ENCODE peak calls at places on chromosomes 12 and 14, in ten cellular contexts. One of them, this sample, is unnamed.

GRCh38 chr12:82857911-82858533 is 171.3 kb downstream of the TMTC2 start:
- DNase-seq in psoas muscle: no peak
- DNase-seq in fibroblast of lung: no peak
- DNase-seq in PC-9: no peak
- DNase-seq in choroid plexus epithelial cell: peak; percentile 6
- DNase-seq in cardiac fibroblast: no peak
- DNase-seq in kidney: no peak
- DNase-seq in astrocyte of the spinal cord: no peak
- DNase-seq in neural crest cell: no peak
- DNase-seq in HFF-Myc: no peak
- DNase-seq in this sample: no peak

GRCh38 chr14:92660571-92660970 is 87.9 kb downstream of the LGMN start:
- DNase-seq in PC-9: no peak
- DNase-seq in astrocyte of the spinal cord: no peak
- DNase-seq in neural crest cell: no peak
- DNase-seq in choroid plexus epithelial cell: no peak
- DNase-seq in HFF-Myc: no peak
- DNase-seq in cardiac fibroblast: no peak
- DNase-seq in psoas muscle: no peak
- DNase-seq in fibroblast of lung: no peak
- DNase-seq in kidney: peak; percentile 7
- DNase-seq in this sample: no peak

GRCh38 chr12:6608592-6609311 is 1.6 kb upstream of the CHD4 start:
- DNase-seq in choroid plexus epithelial cell: no peak
- DNase-seq in HFF-Myc: no peak
- DNase-seq in fibroblast of lung: peak; percentile 36
- DNase-seq in psoas muscle: peak; percentile 41
- DNase-seq in PC-9: no peak
- DNase-seq in neural crest cell: no peak
- DNase-seq in cardiac fibroblast: peak; percentile 49
- DNase-seq in astrocyte of the spinal cord: peak; percentile 6
- DNase-seq in kidney: peak; percentile 82
- DNase-seq in this sample: no peak

GRCh38 chr12:113050808-113051207 is 5.7 kb upstream of the DTX1 start:
- DNase-seq in fibroblast of lung: no peak
- DNase-seq in astrocyte of the spinal cord: no peak
- DNase-seq in cardiac fibroblast: no peak
- DNase-seq in psoas muscle: no peak
- DNase-seq in kidney: no peak
- DNase-seq in HFF-Myc: no peak
- DNase-seq in choroid plexus epithelial cell: no peak
- DNase-seq in neural crest cell: no peak
- DNase-seq in PC-9: no peak
- DNase-seq in this sample: no peak

GRCh38 chr12:133058203-133059125 is 21.2 kb downstream of the ZNF84 start:
- DNase-seq in astrocyte of the spinal cord: no peak
- DNase-seq in neural crest cell: no peak
- DNase-seq in cardiac fibroblast: peak; percentile 3
- DNase-seq in kidney: no peak
- DNase-seq in choroid plexus epithelial cell: peak; percentile 12
- DNase-seq in PC-9: no peak
- DNase-seq in psoas muscle: no peak
- DNase-seq in fibroblast of lung: peak; percentile 15
- DNase-seq in HFF-Myc: no peak
- DNase-seq in this sample: no peak

GRCh38 chr12:95286713-95287112 is 69.1 kb downstream of the VEZT start:
- DNase-seq in astrocyte of the spinal cord: no peak
- DNase-seq in HFF-Myc: no peak
- DNase-seq in kidney: no peak
- DNase-seq in choroid plexus epithelial cell: no peak
- DNase-seq in PC-9: no peak
- DNase-seq in neural crest cell: no peak
- DNase-seq in cardiac fibroblast: no peak
- DNase-seq in psoas muscle: no peak
- DNase-seq in fibroblast of lung: no peak
- DNase-seq in this sample: no peak

GRCh38 chr14:75343914-75344313 is 65.3 kb downstream of the FOS start:
- DNase-seq in neural crest cell: no peak
- DNase-seq in HFF-Myc: no peak
- DNase-seq in cardiac fibroblast: peak; percentile 60
- DNase-seq in kidney: no peak
- DNase-seq in PC-9: no peak
- DNase-seq in psoas muscle: peak; percentile 17
- DNase-seq in fibroblast of lung: no peak
- DNase-seq in choroid plexus epithelial cell: peak; percentile 23
- DNase-seq in astrocyte of the spinal cord: no peak
- DNase-seq in this sample: no peak

GRCh38 chr12:6338955-6339761 is 2.7 kb downstream of the TNFRSF1A start:
- DNase-seq in choroid plexus epithelial cell: no peak
- DNase-seq in kidney: no peak
- DNase-seq in neural crest cell: no peak
- DNase-seq in astrocyte of the spinal cord: no peak
- DNase-seq in psoas muscle: no peak
- DNase-seq in HFF-Myc: no peak
- DNase-seq in cardiac fibroblast: peak; percentile 33
- DNase-seq in PC-9: no peak
- DNase-seq in fibroblast of lung: peak; percentile 39
- DNase-seq in this sample: no peak

GRCh38 chr12:23141335-23141734 is 516.4 kb downstream of the ETNK1 start:
- DNase-seq in kidney: no peak
- DNase-seq in HFF-Myc: no peak
- DNase-seq in psoas muscle: no peak
- DNase-seq in PC-9: no peak
- DNase-seq in cardiac fibroblast: no peak
- DNase-seq in astrocyte of the spinal cord: no peak
- DNase-seq in fibroblast of lung: no peak
- DNase-seq in choroid plexus epithelial cell: no peak
- DNase-seq in neural crest cell: no peak
- DNase-seq in this sample: no peak

GRCh38 chr14:102187044-102187443 is 47.3 kb downstream of the WDR20 start:
- DNase-seq in PC-9: peak; percentile 56
- DNase-seq in choroid plexus epithelial cell: peak; percentile 82
- DNase-seq in neural crest cell: no peak
- DNase-seq in fibroblast of lung: peak; percentile 88
- DNase-seq in astrocyte of the spinal cord: peak; percentile 89
- DNase-seq in kidney: no peak
- DNase-seq in HFF-Myc: peak; percentile 52
- DNase-seq in cardiac fibroblast: peak; percentile 78
- DNase-seq in psoas muscle: no peak
- DNase-seq in this sample: no peak

DNA sequence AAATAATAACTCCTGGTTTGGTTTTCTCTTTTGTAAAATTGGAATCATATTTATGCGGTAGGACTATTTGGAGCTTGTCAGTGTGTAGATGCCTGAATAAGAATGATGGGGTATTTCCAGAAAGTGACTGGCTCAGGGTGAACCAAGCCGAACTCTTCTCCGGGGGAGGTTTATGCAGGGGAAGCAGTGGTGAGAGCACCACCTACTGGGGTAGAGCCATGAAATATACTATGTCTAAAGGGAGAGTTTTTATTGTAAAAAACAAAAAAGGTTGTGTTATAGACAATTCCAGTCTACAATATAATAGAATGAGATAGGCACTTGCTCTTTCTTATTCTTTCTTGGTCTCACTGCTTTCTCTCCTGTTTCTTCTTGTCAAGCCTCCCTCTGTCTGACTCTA is 222.9 kb upstream of the SLC16A7 start:
- DNase-seq in psoas muscle: no peak
- DNase-seq in astrocyte of the spinal cord: peak; percentile 6
- DNase-seq in kidney: no peak
- DNase-seq in cardiac fibroblast: peak; percentile 3
- DNase-seq in fibroblast of lung: peak; percentile 40
- DNase-seq in HFF-Myc: no peak
- DNase-seq in neural crest cell: no peak
- DNase-seq in choroid plexus epithelial cell: peak; percentile 42
- DNase-seq in PC-9: no peak
- DNase-seq in this sample: peak; percentile 30
- TF ChIP-seq CTCF in psoas muscle: no peak
- TF ChIP-seq CTCF in astrocyte of the spinal cord: peak; percentile 22
- TF ChIP-seq CTCF in kidney: no peak
- TF ChIP-seq CTCF in cardiac fibroblast: peak; percentile 16
- TF ChIP-seq CTCF in fibroblast of lung: peak; percentile 62
- TF ChIP-seq CTCF in HFF-Myc: peak; percentile 44
- TF ChIP-seq CTCF in neural crest cell: peak; percentile 54
- TF ChIP-seq CTCF in choroid plexus epithelial cell: peak; percentile 53
- TF ChIP-seq CTCF in PC-9: peak; percentile 34
- TF ChIP-seq CTCF in this sample: no peak

DNA sequence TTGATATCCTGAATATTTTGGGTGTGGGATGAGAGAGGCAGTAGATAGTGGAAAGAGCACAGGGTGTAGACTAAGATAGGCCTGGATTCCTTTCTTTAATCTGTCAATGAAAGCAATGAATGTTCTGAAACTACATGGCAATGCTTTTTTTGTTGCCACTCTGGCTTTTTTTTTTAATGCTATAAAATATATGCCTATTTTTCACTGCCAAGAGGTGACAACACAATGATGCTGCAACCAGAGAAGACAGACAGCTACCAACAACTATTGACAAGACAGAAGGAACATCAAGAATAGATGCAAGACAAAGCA is 9.4 kb downstream of the ANG start:
- DNase-seq in choroid plexus epithelial cell: no peak
- DNase-seq in neural crest cell: no peak
- DNase-seq in HFF-Myc: no peak
- DNase-seq in fibroblast of lung: no peak
- DNase-seq in psoas muscle: no peak
- DNase-seq in PC-9: no peak
- DNase-seq in cardiac fibroblast: no peak
- DNase-seq in kidney: no peak
- DNase-seq in astrocyte of the spinal cord: no peak
- DNase-seq in this sample: no peak
- TF ChIP-seq CTCF in choroid plexus epithelial cell: no peak
- TF ChIP-seq CTCF in neural crest cell: no peak
- TF ChIP-seq CTCF in HFF-Myc: no peak
- TF ChIP-seq CTCF in fibroblast of lung: no peak
- TF ChIP-seq CTCF in psoas muscle: no peak
- TF ChIP-seq CTCF in PC-9: no peak
- TF ChIP-seq CTCF in cardiac fibroblast: no peak
- TF ChIP-seq CTCF in kidney: no peak
- TF ChIP-seq CTCF in astrocyte of the spinal cord: no peak
- TF ChIP-seq CTCF in this sample: no peak

GRCh38 chr14:99562848-99563748 is 40.9 kb downstream of the CCDC85C start:
- DNase-seq in PC-9: peak; percentile 78
- DNase-seq in astrocyte of the spinal cord: peak; percentile 84
- DNase-seq in neural crest cell: peak; percentile 82
- DNase-seq in fibroblast of lung: peak; percentile 72
- DNase-seq in psoas muscle: peak; percentile 69
- DNase-seq in kidney: peak; percentile 95
- DNase-seq in choroid plexus epithelial cell: peak; percentile 76
- DNase-seq in cardiac fibroblast: peak; percentile 83
- DNase-seq in HFF-Myc: no peak
- DNase-seq in this sample: peak; percentile 80
- TF ChIP-seq CTCF in PC-9: peak; percentile 62
- TF ChIP-seq CTCF in astrocyte of the spinal cord: peak; percentile 70
- TF ChIP-seq CTCF in neural crest cell: peak; percentile 61
- TF ChIP-seq CTCF in fibroblast of lung: no peak
- TF ChIP-seq CTCF in psoas muscle: peak; percentile 47
- TF ChIP-seq CTCF in kidney: peak; percentile 59
- TF ChIP-seq CTCF in choroid plexus epithelial cell: peak; percentile 79
- TF ChIP-seq CTCF in cardiac fibroblast: peak; percentile 18
- TF ChIP-seq CTCF in HFF-Myc: no peak
- TF ChIP-seq CTCF in this sample: no peak

GRCh38 chr12:88756153-88756552 is 175.9 kb upstream of the KITLG start:
- DNase-seq in cardiac fibroblast: no peak
- DNase-seq in neural crest cell: no peak
- DNase-seq in fibroblast of lung: no peak
- DNase-seq in HFF-Myc: no peak
- DNase-seq in astrocyte of the spinal cord: no peak
- DNase-seq in kidney: no peak
- DNase-seq in psoas muscle: no peak
- DNase-seq in choroid plexus epithelial cell: no peak
- DNase-seq in PC-9: no peak
- DNase-seq in this sample: no peak

GRCh38 chr12:88750867-88751543 is 170.7 kb upstream of the KITLG start:
- DNase-seq in kidney: no peak
- DNase-seq in choroid plexus epithelial cell: no peak
- DNase-seq in psoas muscle: no peak
- DNase-seq in neural crest cell: no peak
- DNase-seq in fibroblast of lung: no peak
- DNase-seq in astrocyte of the spinal cord: no peak
- DNase-seq in PC-9: no peak
- DNase-seq in cardiac fibroblast: no peak
- DNase-seq in HFF-Myc: no peak
- DNase-seq in this sample: no peak

GRCh38 chr12:88753074-88753473 is 172.8 kb upstream of the KITLG start:
- DNase-seq in HFF-Myc: no peak
- DNase-seq in choroid plexus epithelial cell: peak; percentile 50
- DNase-seq in astrocyte of the spinal cord: peak; percentile 14
- DNase-seq in neural crest cell: no peak
- DNase-seq in fibroblast of lung: no peak
- DNase-seq in PC-9: no peak
- DNase-seq in cardiac fibroblast: peak; percentile 16
- DNase-seq in kidney: no peak
- DNase-seq in psoas muscle: no peak
- DNase-seq in this sample: no peak

GRCh38 chr12:88752183-88752582 is 171.9 kb upstream of the KITLG start:
- DNase-seq in HFF-Myc: no peak
- DNase-seq in psoas muscle: no peak
- DNase-seq in choroid plexus epithelial cell: no peak
- DNase-seq in neural crest cell: no peak
- DNase-seq in cardiac fibroblast: no peak
- DNase-seq in astrocyte of the spinal cord: no peak
- DNase-seq in fibroblast of lung: no peak
- DNase-seq in kidney: no peak
- DNase-seq in PC-9: no peak
- DNase-seq in this sample: no peak

DNA sequence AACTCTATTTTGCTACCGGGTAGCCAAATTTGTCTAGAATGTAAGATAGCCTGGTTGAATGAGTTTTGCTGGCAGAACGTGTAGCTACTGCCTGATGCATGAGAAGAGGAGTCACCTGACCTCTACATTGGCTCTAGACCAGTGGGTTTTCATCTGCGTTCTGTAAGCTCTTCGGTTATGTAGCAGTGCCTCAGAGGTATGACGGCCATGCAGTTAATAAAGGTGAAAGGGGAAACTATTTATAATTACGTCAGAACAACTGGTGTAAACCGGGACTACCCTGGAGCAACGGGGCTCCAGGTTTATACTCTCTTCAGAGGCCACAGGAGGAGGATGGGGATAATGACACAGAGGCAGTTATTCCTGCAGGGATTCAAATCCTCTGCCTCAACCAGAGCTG is 173.4 kb upstream of the KITLG start:
- DNase-seq in neural crest cell: no peak
- DNase-seq in HFF-Myc: no peak
- DNase-seq in fibroblast of lung: no peak
- DNase-seq in psoas muscle: no peak
- DNase-seq in kidney: no peak
- DNase-seq in astrocyte of the spinal cord: no peak
- DNase-seq in PC-9: no peak
- DNase-seq in cardiac fibroblast: no peak
- DNase-seq in choroid plexus epithelial cell: no peak
- DNase-seq in this sample: no peak
- TF ChIP-seq CTCF in neural crest cell: no peak
- TF ChIP-seq CTCF in HFF-Myc: no peak
- TF ChIP-seq CTCF in fibroblast of lung: no peak
- TF ChIP-seq CTCF in psoas muscle: no peak
- TF ChIP-seq CTCF in kidney: no peak
- TF ChIP-seq CTCF in astrocyte of the spinal cord: no peak
- TF ChIP-seq CTCF in PC-9: no peak
- TF ChIP-seq CTCF in cardiac fibroblast: no peak
- TF ChIP-seq CTCF in choroid plexus epithelial cell: no peak
- TF ChIP-seq CTCF in this sample: no peak

This sample was measured in endothelial cell.